ENCODE peak calls at places on chromosomes 2 and 18, in nine cellular contexts. S, B, P, Y, L, Z, K, R and F are unnamed samples.

GRCh38 chr2:240922234-240922981 is 16.3 kb downstream of the CROCC2 start:
- DNase-seq in S (no peak), B (peak; percentile 5), P (peak; percentile 53), Y (no peak), L (no peak), Z (peak; percentile 11), K (no peak), R (no peak), F (peak; percentile 2)

GRCh38 chr2:38632018-38632417 is 29.3 kb upstream of the HNRNPLL start:
- DNase-seq in S (no peak), B (no peak), P (no peak), Y (no peak), L (no peak), Z (no peak), K (no peak), R (no peak), F (no peak)

GRCh38 chr2:193837368-193837767 is 1642.6 kb upstream of the TMEFF2 start:
- DNase-seq in S (no peak), B (no peak), P (no peak), Y (no peak), L (no peak), Z (no peak), K (no peak), R (no peak), F (no peak)

GRCh38 chr2:85744771-85745601 is 8.8 kb upstream of the ATOH8 start:
- DNase-seq in S (no peak), B (no peak), P (peak; percentile 86), Y (no peak), L (no peak), Z (no peak), K (peak; percentile 92), R (no peak), F (peak; percentile 94)

GRCh38 chr2:221380686-221381085 is 191.4 kb downstream of the EPHA4 start:
- DNase-seq in S (no peak), B (no peak), P (no peak), Y (no peak), L (no peak), Z (no peak), K (no peak), R (no peak), F (no peak)

GRCh38 chr2:160816916-160817315 is 323.3 kb upstream of the RBMS1 start:
- DNase-seq in S (no peak), B (peak; percentile 20), P (no peak), Y (no peak), L (no peak), Z (no peak), K (no peak), R (no peak), F (no peak)

GRCh38 chr2:202831241-202831997 is 40.1 kb downstream of the ICA1L start:
- DNase-seq in S (peak; percentile 11), B (peak; percentile 65), P (no peak), Y (peak; percentile 44), L (peak; percentile 73), Z (no peak), K (no peak), R (peak; percentile 61), F (no peak)

GRCh38 chr2:102137138-102137537 is 5.4 kb upstream of the IL1R1 start:
- DNase-seq in S (no peak), B (no peak), P (no peak), Y (no peak), L (no peak), Z (no peak), K (no peak), R (peak; percentile 33), F (no peak)

GRCh38 chr2:72146357-72147302 is 1.0 kb downstream of the CYP26B1 start:
- DNase-seq in S (no peak), B (no peak), P (peak; percentile 62), Y (peak; percentile 10), L (peak; percentile 68), Z (peak; percentile 21), K (no peak), R (no peak), F (no peak)

GRCh38 chr2:72144412-72144745 is 3.3 kb downstream of the CYP26B1 start:
- DNase-seq in S (no peak), B (no peak), P (peak; percentile 65), Y (no peak), L (no peak), Z (peak; percentile 21), K (no peak), R (no peak), F (no peak)

GRCh38 chr2:72143441-72144356 is 4.0 kb downstream of the CYP26B1 start:
- DNase-seq in S (no peak), B (no peak), P (peak; percentile 65), Y (no peak), L (peak; percentile 42), Z (peak; percentile 21), K (no peak), R (no peak), F (peak; percentile 91)

GRCh38 chr2:72145658-72146329 is 1.9 kb downstream of the CYP26B1 start:
- DNase-seq in S (no peak), B (no peak), P (peak; percentile 57), Y (peak; percentile 6), L (peak; percentile 34), Z (no peak), K (no peak), R (no peak), F (no peak)

GRCh38 chr2:72144746-72145657 is 2.7 kb downstream of the CYP26B1 start:
- DNase-seq in S (no peak), B (no peak), P (peak; percentile 76), Y (peak; percentile 58), L (peak; percentile 89), Z (peak; percentile 29), K (no peak), R (peak; percentile 57), F (peak; percentile 93)
- TF ChIP-seq CTCF in S (no peak), B (no peak), P (no peak), Y (no peak), L (no peak), Z (no peak), K (no peak), R (no peak), F (no peak)

GRCh38 chr18:59200787-59201186 is 19.2 kb upstream of the GRP start:
- DNase-seq in S (no peak), B (no peak), P (no peak), Y (no peak), L (peak; percentile 33), Z (no peak), K (no peak), R (no peak), F (no peak)
- TF ChIP-seq CTCF in S (no peak), B (no peak), P (no peak), Y (no peak), L (peak; percentile 64), Z (no peak), K (peak; percentile 48), R (no peak), F (no peak)

DNA sequence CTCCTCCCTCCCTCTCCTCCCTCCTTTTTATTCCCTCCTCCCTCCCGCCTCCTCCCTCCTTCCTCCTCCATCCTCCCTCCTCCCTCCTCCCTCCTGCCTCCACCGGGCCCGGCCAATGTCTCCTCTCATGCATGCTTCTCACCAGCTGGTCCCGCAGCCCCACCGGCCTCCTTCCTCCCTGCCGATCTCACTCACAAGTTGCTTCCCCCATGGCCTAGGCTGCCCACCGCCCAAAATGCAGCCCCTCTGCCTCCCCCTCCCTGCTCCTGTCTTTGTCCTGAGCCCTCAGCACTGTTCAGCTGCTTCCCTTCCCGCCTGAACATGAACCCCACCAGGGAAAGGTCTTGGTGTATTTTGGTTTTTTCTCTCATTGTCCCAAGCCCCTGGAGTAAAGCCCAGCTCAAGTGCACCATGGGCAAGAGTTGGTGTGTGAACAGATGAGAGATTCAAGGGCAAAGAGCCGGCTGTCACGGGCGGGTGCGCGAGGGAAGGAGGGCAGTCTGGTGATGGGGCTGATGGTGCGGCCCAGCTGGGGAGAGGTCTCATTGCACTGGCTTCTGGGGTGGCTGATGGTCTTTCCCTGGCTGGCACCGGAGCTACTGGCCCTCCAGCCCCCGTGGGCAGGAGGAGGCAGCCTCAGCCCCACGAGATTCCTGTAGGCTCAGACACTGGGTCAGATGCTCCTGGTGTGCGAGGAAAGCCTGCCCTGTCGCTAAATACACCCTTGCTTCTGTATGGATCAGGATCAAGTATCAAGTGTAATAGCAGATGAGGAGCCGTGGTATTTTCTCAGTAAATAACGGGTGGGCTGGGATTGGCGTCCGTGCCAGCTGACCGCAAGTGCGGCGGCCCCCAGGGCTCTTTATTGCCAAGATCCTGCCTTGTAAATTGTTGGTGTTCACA is 117.7 kb downstream of the TWIST2 start:
- DNase-seq in S (no peak), B (no peak), P (peak; percentile 62), Y (no peak), L (no peak), Z (no peak), K (no peak), R (no peak), F (peak; percentile 79)
- TF ChIP-seq CTCF in S (no peak), B (no peak), P (no peak), Y (no peak), L (no peak), Z (no peak), K (no peak), R (no peak), F (no peak)

GRCh38 chr2:68319397-68320117 is at the start of gene CNRIP1:
- DNase-seq in S (no peak), B (peak; percentile 70), P (peak; percentile 91), Y (peak; percentile 63), L (no peak), Z (peak; percentile 35), K (no peak), R (peak; percentile 8), F (peak; percentile 94)
- TF ChIP-seq CTCF in S (no peak), B (no peak), P (no peak), Y (no peak), L (no peak), Z (no peak), K (peak; percentile 6), R (no peak), F (no peak)

GRCh38 chr2:53767405-53768232 is at the start of gene CHAC2:
- DNase-seq in S (peak; percentile 78), B (peak; percentile 84), P (peak; percentile 89), Y (peak; percentile 92), L (peak; percentile 91), Z (peak; percentile 56), K (no peak), R (peak; percentile 84), F (peak; percentile 72)
- TF ChIP-seq CTCF in S (peak; percentile 59), B (no peak), P (peak; percentile 33), Y (no peak), L (no peak), Z (no peak), K (peak; percentile 49), R (peak; percentile 46), F (peak; percentile 37)

GRCh38 chr18:49784427-49785185 is 28.7 kb downstream of the ACAA2 start:
- DNase-seq in S (no peak), B (no peak), P (no peak), Y (no peak), L (no peak), Z (no peak), K (no peak), R (peak; percentile 60), F (no peak)
- TF ChIP-seq CTCF in S (no peak), B (peak; percentile 17), P (no peak), Y (peak; percentile 29), L (no peak), Z (no peak), K (no peak), R (peak; percentile 25), F (no peak)